ENCODE peak calls at places on chromosomes 11 and 22, in four cellular contexts. T is A549, Q is K562, C is HepG2. R is an unnamed sample.

GRCh38 chr11:56816259-56816658 is 67.8 kb upstream of the OR9G4 start:
- DNase-seq in Q (no peak), C (no peak), T (no peak), R (no peak)

GRCh38 chr22:47449508-47450270 is 687.2 kb downstream of the TBC1D22A start:
- DNase-seq in T (no peak), Q (no peak), C (no peak), R (no peak)

GRCh38 chr11:116202922-116203321 is 569.9 kb downstream of the BUD13 start:
- DNase-seq in T (no peak), C (no peak), Q (no peak), R (no peak)

GRCh38 chr11:122893131-122893530 is 10.6 kb downstream of the JHY start:
- DNase-seq in C (no peak), Q (no peak), T (no peak), R (no peak)

GRCh38 chr11:31816467-31817053 is 5.4 kb upstream of the PAX6 start:
- DNase-seq in Q (no peak), C (no peak), T (no peak), R (peak)

GRCh38 chr11:116446048-116446399 is 326.8 kb downstream of the BUD13 start:
- DNase-seq in C (no peak), T (no peak), Q (no peak), R (no peak)

GRCh38 chr11:2587976-2588748 is 111.6 kb downstream of the KCNQ1OT1 start:
- DNase-seq in C (no peak), Q (peak), T (no peak), R (no peak)

GRCh38 chr11:128709402-128709801 is 15.5 kb downstream of the FLI1 start:
- DNase-seq in T (no peak), C (peak), Q (no peak), R (no peak)

GRCh38 chr11:62171261-62171723 is 18.7 kb upstream of the SCGB1D1 start:
- DNase-seq in Q (peak), T (peak), C (peak), R (peak)

GRCh38 chr11:119418759-119419158 is 4.2 kb downstream of the THY1 start:
- DNase-seq in Q (no peak), T (no peak), C (no peak), R (no peak)

GRCh38 chr11:115933564-115933963 is 429.3 kb upstream of the CADM1 start:
- DNase-seq in Q (no peak), C (no peak), T (no peak), R (no peak)

GRCh38 chr22:23696326-23696851 is 5.6 kb downstream of the RGL4 start:
- DNase-seq in Q (no peak), T (no peak), C (no peak), R (no peak)

GRCh38 chr22:39932918-39933649 is 27.1 kb upstream of the TMA7B start:
- DNase-seq in Q (peak), T (peak), C (peak), R (peak)

GRCh38 chr22:33747576-33748180 is 172.6 kb downstream of the LARGE1 start:
- DNase-seq in T (no peak), Q (no peak), C (no peak), R (no peak)

GRCh38 chr11:70155386-70155785 is 47.7 kb upstream of the FADD start:
- DNase-seq in C (no peak), Q (no peak), T (no peak), R (no peak)

GRCh38 chr11:96338910-96339703 is 3.9 kb downstream of the MAML2 start:
- DNase-seq in T (no peak), C (peak), Q (peak), R (no peak)

GRCh38 chr11:119023741-119024140 is 5.2 kb downstream of the TRAPPC4 start:
- DNase-seq in C (no peak), Q (peak), T (no peak), R (no peak)

GRCh38 chr11:47716692-47717091 is 1.5 kb upstream of the AGBL2 start:
- DNase-seq in Q (no peak), C (no peak), T (no peak), R (no peak)

GRCh38 chr11:115765803-115766239 is 261.6 kb upstream of the CADM1 start:
- DNase-seq in T (no peak), C (no peak), Q (no peak), R (no peak)

GRCh38 chr11:488579-488978 is 18.5 kb downstream of the RNH1 start:
- DNase-seq in T (no peak), Q (no peak), C (no peak), R (no peak)

GRCh38 chr22:23549198-23549595 is 30.9 kb downstream of the IGLL1 start:
- DNase-seq in C (no peak), T (no peak), Q (no peak), R (no peak)

GRCh38 chr11:59556115-59556882 is 45.0 kb downstream of the OR4D9 start:
- DNase-seq in C (peak), T (no peak), Q (peak), R (peak)

GRCh38 chr11:113104390-113105251 is 143.4 kb downstream of the NCAM1 start:
- DNase-seq in Q (no peak), C (no peak), T (no peak), R (no peak)

GRCh38 chr11:125078016-125078415 is 14.9 kb downstream of the SLC37A2 start:
- DNase-seq in T (no peak), C (no peak), Q (no peak), R (no peak)

GRCh38 chr22:22085702-22086500 is 103.3 kb upstream of the TOP3B start:
- DNase-seq in C (no peak), T (no peak), Q (peak), R (no peak)

GRCh38 chr11:12539570-12539969 is 134.7 kb upstream of the TEAD1 start:
- DNase-seq in C (no peak), T (no peak), Q (no peak), R (no peak)

GRCh38 chr11:2484576-2485125 is 39.8 kb downstream of the KCNQ1 start:
- DNase-seq in C (no peak), Q (peak), T (no peak), R (no peak)

GRCh38 chr11:95512177-95512576 is 277.4 kb downstream of the FAM76B start:
- DNase-seq in Q (no peak), C (no peak), T (no peak), R (no peak)

GRCh38 chr11:44028816-44029506 is 18.8 kb upstream of the ACCSL start:
- DNase-seq in C (no peak), T (no peak), Q (no peak), R (no peak)

GRCh38 chr22:31142285-31142684 is 2.0 kb upstream of the PLA2G3 start:
- DNase-seq in Q (no peak), T (no peak), C (no peak), R (no peak)

GRCh38 chr22:29587938-29588699 is 7.2 kb upstream of the NIPSNAP1 start:
- DNase-seq in C (peak), T (peak), Q (no peak), R (no peak)

GRCh38 chr22:49856343-49856742 is 2.7 kb downstream of the ZBED4 start:
- DNase-seq in T (no peak), Q (no peak), C (no peak), R (no peak)

GRCh38 chr22:49856766-49857618 is 3.3 kb downstream of the ZBED4 start:
- DNase-seq in T (no peak), C (no peak), Q (no peak), R (no peak)

GRCh38 chr22:49855491-49855911 is 1.9 kb downstream of the ZBED4 start:
- DNase-seq in C (no peak), Q (no peak), T (no peak), R (no peak)

GRCh38 chr22:49852898-49853894 is at the start of gene ZBED4:
- DNase-seq in Q (peak), T (peak), C (peak), R (peak)

DNA sequence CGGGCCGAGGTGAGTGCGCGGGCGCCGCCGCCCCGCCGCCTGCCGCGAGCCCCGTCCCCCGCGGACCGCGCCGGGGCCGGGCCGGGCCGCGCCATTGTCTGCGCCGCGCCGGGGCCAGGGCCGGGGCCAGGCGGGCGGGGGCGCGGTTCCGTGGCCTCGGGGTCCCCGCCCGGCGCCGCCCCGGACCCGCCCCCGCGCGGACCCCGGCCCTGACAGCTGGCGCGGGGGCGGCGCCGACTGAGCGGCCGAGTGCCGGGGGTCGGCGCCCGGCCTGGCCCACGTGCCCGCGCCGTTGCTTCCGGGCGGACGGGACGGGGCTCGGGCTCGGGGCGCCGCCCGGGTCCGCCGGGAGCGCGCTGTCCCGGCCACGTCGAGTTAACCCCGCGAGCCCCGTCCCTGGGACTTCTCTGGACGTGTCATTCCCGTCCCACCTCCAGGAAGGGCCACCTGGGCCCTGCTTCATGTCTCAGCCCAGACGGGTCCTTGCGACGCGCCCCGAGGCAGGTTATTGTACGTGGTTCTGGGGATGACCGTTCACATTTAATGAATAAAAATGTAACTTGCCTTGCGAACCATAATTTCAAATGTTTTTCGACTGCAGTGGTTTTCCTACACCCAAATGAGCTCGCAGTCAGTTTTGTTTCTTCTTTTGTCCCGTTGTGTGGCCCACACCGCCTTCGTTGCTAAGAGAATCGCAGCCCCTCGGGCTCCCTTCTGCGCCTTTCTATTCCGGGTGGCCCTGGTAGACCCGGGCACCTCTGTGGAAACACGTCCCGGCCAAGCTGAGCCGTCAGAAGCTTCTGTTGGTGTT is 542 bp downstream of the ZBED4 start:
- DNase-seq in Q (peak), C (no peak), T (no peak), R (no peak)
- TF ChIP-seq NR3C1 in Q (no peak), C (no peak), T (no peak), R (no peak)

GRCh38 chr11:126332221-126332711 is 23.2 kb upstream of the ST3GAL4 start:
- DNase-seq in T (no peak), C (no peak), Q (no peak), R (no peak)

GRCh38 chr11:126333142-126333541 is 22.3 kb upstream of the ST3GAL4 start:
- DNase-seq in Q (no peak), C (no peak), T (no peak), R (no peak)

GRCh38 chr11:126329644-126330200 is 25.8 kb upstream of the ST3GAL4 start:
- DNase-seq in Q (no peak), T (no peak), C (no peak), R (no peak)

GRCh38 chr11:126328938-126329643 is 25.2 kb downstream of the DCPS start:
- DNase-seq in C (no peak), Q (no peak), T (no peak), R (no peak)

GRCh38 chr11:126331286-126331685 is 24.2 kb upstream of the ST3GAL4 start:
- DNase-seq in C (no peak), T (no peak), Q (no peak), R (no peak)
- TF ChIP-seq NR3C1 in C (no peak), T (no peak), Q (no peak), R (no peak)

DNA sequence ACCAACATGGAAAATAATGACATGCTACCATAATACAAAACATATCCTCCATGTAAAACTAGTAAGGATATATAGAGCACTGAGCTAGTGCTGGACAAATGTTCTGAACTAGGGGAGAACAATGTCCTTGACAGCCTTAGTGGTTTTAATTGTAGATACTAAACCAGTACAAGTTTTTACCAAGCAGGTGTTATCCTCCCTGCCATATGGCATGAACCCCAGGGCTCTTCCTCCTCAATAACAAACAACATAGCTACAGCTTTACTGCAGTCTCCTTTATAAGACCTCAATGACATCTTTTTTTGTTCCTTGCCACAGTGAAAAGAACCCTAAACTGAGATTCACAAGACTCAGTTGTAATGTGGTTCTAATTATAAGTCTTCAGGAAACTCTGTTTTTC is 70.2 kb upstream of the GDPD4 start:
- DNase-seq in T (no peak), Q (no peak), C (no peak), R (no peak)
- TF ChIP-seq NR3C1 in T (no peak), Q (no peak), C (no peak), R (no peak)

GRCh38 chr11:86220654-86221053 is 23.9 kb upstream of the EED start:
- DNase-seq in Q (no peak), T (no peak), C (no peak), R (no peak)
- TF ChIP-seq NR3C1 in Q (no peak), T (no peak), C (no peak), R (no peak)

GRCh38 chr11:133560467-133560866 is 28.2 kb upstream of the OPCML start:
- DNase-seq in T (no peak), Q (no peak), C (no peak), R (no peak)
- TF ChIP-seq NR3C1 in T (no peak), Q (no peak), C (no peak), R (no peak)

GRCh38 chr22:36998620-36999351 is 20.5 kb downstream of the TST start:
- DNase-seq in C (no peak), Q (no peak), T (no peak), R (peak)
- TF ChIP-seq NR3C1 in C (no peak), Q (no peak), T (no peak), R (no peak)

DNA sequence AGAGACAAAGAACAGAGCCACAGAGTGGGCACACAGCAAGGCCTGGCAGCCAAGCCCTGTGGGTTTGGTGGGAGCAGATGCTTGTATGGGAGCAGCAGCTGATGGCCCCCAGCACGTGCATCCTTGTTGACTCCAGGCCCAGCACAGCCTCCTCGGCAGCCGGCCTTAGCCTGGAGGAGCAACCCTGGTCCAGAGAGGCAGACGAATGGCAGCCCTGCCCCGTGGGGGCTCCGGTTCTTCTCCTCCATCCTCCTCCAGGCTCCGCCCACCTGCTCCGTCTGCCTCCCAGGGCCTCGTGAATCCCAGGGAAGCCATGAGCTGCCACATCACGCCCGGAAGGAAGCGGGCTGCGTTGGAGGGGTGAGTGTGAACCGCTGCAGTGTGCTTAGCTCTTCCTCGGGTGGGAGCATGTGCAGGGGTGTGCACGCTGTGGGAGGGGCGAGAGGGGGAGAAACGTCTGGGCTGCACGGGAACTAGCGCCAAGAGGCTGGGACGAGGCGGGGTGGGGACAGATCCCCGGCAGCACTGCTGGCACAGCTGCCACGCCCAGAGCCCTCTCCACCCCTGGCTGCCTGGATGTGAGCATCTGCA is 36.3 kb upstream of the JAM3 start:
- DNase-seq in T (no peak), C (no peak), Q (no peak), R (peak)
- TF ChIP-seq NR3C1 in T (no peak), C (no peak), Q (no peak), R (no peak)

DNA sequence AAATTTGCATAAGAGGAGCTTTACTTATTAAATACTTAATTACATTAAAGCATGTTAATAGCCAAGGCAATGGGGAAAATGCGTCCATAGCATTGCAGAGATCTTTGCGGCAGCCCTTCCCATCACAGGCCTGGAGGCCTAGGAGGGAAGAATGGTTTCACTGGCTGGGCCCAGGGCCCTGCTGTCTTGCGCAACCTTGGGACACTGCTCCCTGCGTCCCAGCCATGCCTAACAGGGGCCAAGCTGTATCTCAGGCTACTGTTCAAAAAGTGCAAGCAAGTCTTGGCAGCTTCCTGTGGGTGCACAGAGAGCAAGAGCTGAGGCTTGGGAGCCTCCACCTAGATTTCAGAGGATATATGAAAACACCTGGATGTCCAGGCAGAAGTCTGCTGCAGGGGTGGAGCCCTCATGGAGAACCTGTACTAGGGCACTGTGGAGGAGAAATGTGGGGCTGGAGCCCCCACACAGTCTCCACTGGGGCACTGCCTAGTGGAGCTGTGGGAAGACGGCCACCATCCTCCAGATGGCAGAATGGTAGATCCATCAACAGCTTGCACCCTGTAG is 46.0 kb downstream of the THAP12 start:
- DNase-seq in T (no peak), Q (no peak), C (no peak), R (no peak)
- TF ChIP-seq NR3C1 in T (no peak), Q (no peak), C (no peak), R (no peak)

GRCh38 chr11:27313157-27313821 is 49.7 kb downstream of the CCDC34 start:
- DNase-seq in C (no peak), Q (no peak), T (no peak), R (no peak)

GRCh38 chr11:27319065-27319464 is 44.0 kb downstream of the CCDC34 start:
- DNase-seq in Q (no peak), C (peak), T (peak), R (no peak)

GRCh38 chr11:27312110-27312509 is 50.9 kb downstream of the CCDC34 start:
- DNase-seq in C (peak), Q (no peak), T (peak), R (no peak)

GRCh38 chr11:27315816-27316215 is 47.2 kb downstream of the CCDC34 start:
- DNase-seq in Q (no peak), T (no peak), C (no peak), R (no peak)

GRCh38 chr11:27317751-27318150 is 45.3 kb downstream of the CCDC34 start:
- DNase-seq in T (peak), C (no peak), Q (peak), R (no peak)
- TF ChIP-seq NR3C1 in T (no peak), C (no peak), Q (no peak), R (no peak)

DNA sequence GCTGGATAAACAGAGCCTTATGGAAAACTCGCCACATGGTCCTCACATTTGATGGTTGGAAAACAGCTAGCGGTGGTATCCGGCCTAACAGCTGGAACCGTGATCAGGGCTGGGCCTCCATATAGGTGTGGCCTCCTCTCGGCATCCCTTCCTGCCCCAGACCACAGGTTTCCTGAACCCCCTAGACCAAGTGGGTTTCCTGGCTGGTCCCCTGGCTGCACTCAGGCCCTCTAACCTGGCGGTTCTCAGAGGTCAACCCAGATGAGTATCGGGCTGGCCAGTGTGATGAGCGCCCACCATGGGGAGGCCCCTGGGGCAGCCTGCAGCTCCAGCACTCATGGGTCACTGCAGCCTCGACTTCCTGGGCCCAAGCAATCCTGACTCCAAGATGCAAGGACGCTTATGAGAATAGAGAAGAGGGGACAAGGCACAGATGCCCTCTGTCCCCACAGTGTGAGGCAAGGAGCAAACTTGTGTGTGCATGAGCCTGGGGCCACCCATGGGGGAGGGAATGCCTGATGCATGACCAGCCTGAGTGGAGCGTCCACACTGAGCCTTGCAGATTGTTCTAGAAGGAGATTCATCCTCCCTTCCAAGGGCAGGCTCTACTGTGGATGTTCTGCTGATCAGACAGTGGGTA is 53.4 kb upstream of the WNT7B start:
- DNase-seq in C (no peak), T (no peak), Q (no peak), R (peak)
- TF ChIP-seq NR3C1 in C (no peak), T (no peak), Q (no peak), R (no peak)